ENCODE peak calls at places on chromosomes 12 and 14, in five cellular contexts. S is H7, Z is A172, J is amygdala, P is heart left ventricle. M is an unnamed sample.
A peak's percentile ranks its signal among the peaks of the same experiment; 100 is the strongest.

GRCh38 chr14:56304456-56304855 is 186.2 kb downstream of the PELI2 start:
- DNase-seq in S (no peak), Z (no peak), P (no peak), J (no peak), M (no peak)

GRCh38 chr12:53481957-53482586 is 17.2 kb downstream of the MAP3K12 start:
- DNase-seq in Z (no peak), J (no peak), S (peak; percentile 81), P (no peak), M (no peak)

GRCh38 chr12:2212971-2213869 is 160.4 kb downstream of the CACNA1C start:
- DNase-seq in S (peak; percentile 76), P (no peak), J (peak; percentile 43), Z (no peak), M (peak; percentile 48)

GRCh38 chr14:75521415-75522199 is 662 bp upstream of the BATF start:
- DNase-seq in S (no peak), J (no peak), Z (no peak), P (no peak), M (no peak)

GRCh38 chr12:117547209-117547608 is 185.8 kb upstream of the NOS1 start:
- DNase-seq in S (peak; percentile 51), Z (no peak), J (no peak), P (no peak), M (no peak)

GRCh38 chr14:91323031-91323430 is 78.5 kb upstream of the GPR68 start:
- DNase-seq in Z (no peak), J (no peak), S (no peak), P (no peak), M (no peak)

GRCh38 chr12:109307051-109307450 is 2.0 kb downstream of the FOXN4 start:
- DNase-seq in Z (no peak), S (peak; percentile 28), J (no peak), P (no peak), M (no peak)

GRCh38 chr12:96094201-96094600 is 58.8 kb upstream of the LTA4H start:
- DNase-seq in Z (peak; percentile 82), S (peak; percentile 50), P (peak; percentile 42), J (no peak), M (no peak)

GRCh38 chr12:90163975-90164374 is 455.3 kb upstream of the ATP2B1 start:
- DNase-seq in Z (no peak), P (no peak), J (no peak), S (peak; percentile 1), M (no peak)

GRCh38 chr14:96888158-96888557 is 91.0 kb downstream of the VRK1 start:
- DNase-seq in P (no peak), S (no peak), Z (no peak), J (no peak), M (no peak)

GRCh38 chr14:88515499-88516221 is 39.1 kb downstream of the PTPN21 start:
- DNase-seq in P (no peak), S (no peak), J (no peak), Z (no peak), M (no peak)

GRCh38 chr14:53542692-53543091 is 389.6 kb upstream of the DDHD1 start:
- DNase-seq in Z (peak; percentile 37), S (no peak), P (no peak), J (no peak), M (no peak)

GRCh38 chr12:19273482-19274330 is 144.2 kb downstream of the PLEKHA5 start:
- DNase-seq in J (no peak), P (peak; percentile 72), S (no peak), Z (peak; percentile 98), M (no peak)

GRCh38 chr12:109418848-109419474 is 58.1 kb downstream of the KCTD10 start:
- DNase-seq in Z (no peak), J (no peak), P (no peak), S (no peak), M (no peak)

GRCh38 chr12:43806737-43807072 is 588 bp upstream of the TWF1 start:
- DNase-seq in Z (peak; percentile 8), P (no peak), J (no peak), S (no peak), M (no peak)

GRCh38 chr14:67313153-67313552 is 46.5 kb downstream of the ATP6V1D start:
- DNase-seq in Z (no peak), S (no peak), P (no peak), J (no peak), M (no peak)

GRCh38 chr12:69655616-69656336 is 43.3 kb downstream of the BEST3 start:
- DNase-seq in J (no peak), Z (peak; percentile 59), P (no peak), S (no peak), M (no peak)

GRCh38 chr12:47234576-47235141 is 154.9 kb upstream of the AMIGO2 start:
- DNase-seq in S (peak; percentile 74), P (no peak), Z (no peak), J (no peak), M (no peak)

GRCh38 chr14:95156765-95157194 is 549 bp downstream of the DICER1 start:
- DNase-seq in S (peak; percentile 64), Z (no peak), J (no peak), P (peak; percentile 46), M (peak; percentile 8)

GRCh38 chr14:54194501-54194900 is 202.3 kb upstream of the CDKN3 start:
- DNase-seq in Z (no peak), J (no peak), P (no peak), S (no peak), M (no peak)

GRCh38 chr14:103118019-103118662 is 5.1 kb upstream of the TNFAIP2 start:
- DNase-seq in J (peak; percentile 52), P (peak; percentile 87), S (no peak), Z (no peak), M (no peak)

GRCh38 chr12:51522696-51523095 is 68.3 kb upstream of the SCN8A start:
- DNase-seq in J (no peak), P (no peak), Z (no peak), S (no peak), M (no peak)

GRCh38 chr12:107761502-107761904 is 566 bp upstream of the PRDM4 start:
- DNase-seq in Z (no peak), S (peak; percentile 32), J (no peak), P (no peak), M (no peak)

GRCh38 chr14:99609245-99610117 is 5.5 kb upstream of the CCDC85C start:
- DNase-seq in S (peak; percentile 79), Z (no peak), P (no peak), J (no peak), M (no peak)

GRCh38 chr12:659090-659683 is 4.1 kb downstream of the NINJ2 start:
- DNase-seq in Z (no peak), S (peak; percentile 11), J (no peak), P (no peak), M (no peak)

GRCh38 chr14:69807192-69807591 is 10.2 kb upstream of the SLC10A1 start:
- DNase-seq in J (no peak), Z (no peak), S (no peak), P (no peak), M (no peak)

GRCh38 chr14:22007278-22008097 is 333.9 kb upstream of the OR4E1 start:
- DNase-seq in P (no peak), Z (no peak), S (no peak), J (no peak), M (no peak)

GRCh38 chr14:101187816-101188570 is 284.5 kb upstream of the RTL1 start:
- DNase-seq in S (peak; percentile 66), J (no peak), Z (no peak), P (no peak), M (no peak)

GRCh38 chr12:40692617-40693502 is 621 bp downstream of the CNTN1 start:
- DNase-seq in S (peak; percentile 58), J (peak; percentile 47), Z (no peak), P (no peak), M (peak; percentile 46)

GRCh38 chr14:34113051-34113511 is 162.2 kb upstream of the EGLN3 start:
- DNase-seq in Z (peak; percentile 49), J (no peak), P (no peak), S (no peak), M (no peak)

GRCh38 chr14:75196468-75196867 is 20.1 kb upstream of the TMED10 start:
- DNase-seq in Z (no peak), S (no peak), J (peak; percentile 5), P (no peak), M (no peak)

GRCh38 chr14:28831126-28831525 is 64.5 kb downstream of the FOXG1 start:
- DNase-seq in Z (no peak), J (peak; percentile 4), S (no peak), P (no peak), M (no peak)

GRCh38 chr14:54935958-54936357 is 33.3 kb upstream of the GCH1 start:
- DNase-seq in Z (no peak), S (no peak), J (no peak), P (no peak), M (no peak)

GRCh38 chr12:111942557-111942956 is 70.4 kb downstream of the TMEM116 start:
- DNase-seq in J (no peak), P (no peak), S (no peak), Z (peak; percentile 22), M (no peak)

GRCh38 chr14:105475269-105475915 is 771 bp downstream of the CRIP2 start:
- DNase-seq in S (peak; percentile 91), P (peak; percentile 72), J (no peak), Z (no peak), M (no peak)

GRCh38 chr12:73413974-73414373 is 1123.7 kb upstream of the ATXN7L3B start:
- DNase-seq in Z (no peak), S (no peak), P (no peak), J (no peak), M (no peak)